ENCODE peak calls at places on chromosome 1, in seven cellular contexts. One of them, this sample, is unnamed.

GRCh38 chr1:47986741-47987140 is 10.4 kb downstream of the TRABD2B start:
- DNase-seq in NB4: no peak
- DNase-seq in GM12891: no peak
- DNase-seq in suprapubic skin: no peak
- DNase-seq in body of pancreas: no peak
- DNase-seq in heart left ventricle: peak
- DNase-seq in IMR-90: no peak
- DNase-seq in this sample: no peak

GRCh38 chr1:178005450-178005849 is 35.6 kb upstream of the SEC16B start:
- DNase-seq in heart left ventricle: no peak
- DNase-seq in IMR-90: no peak
- DNase-seq in NB4: no peak
- DNase-seq in body of pancreas: no peak
- DNase-seq in GM12891: no peak
- DNase-seq in suprapubic skin: no peak
- DNase-seq in this sample: no peak

GRCh38 chr1:71658295-71658694 is 577.5 kb upstream of the ZRANB2 start:
- DNase-seq in heart left ventricle: no peak
- DNase-seq in GM12891: no peak
- DNase-seq in IMR-90: no peak
- DNase-seq in body of pancreas: no peak
- DNase-seq in NB4: no peak
- DNase-seq in suprapubic skin: no peak
- DNase-seq in this sample: no peak

GRCh38 chr1:182599339-182599738 is 4.8 kb downstream of the RGS16 start:
- DNase-seq in IMR-90: no peak
- DNase-seq in heart left ventricle: no peak
- DNase-seq in suprapubic skin: no peak
- DNase-seq in NB4: peak
- DNase-seq in GM12891: no peak
- DNase-seq in body of pancreas: no peak
- DNase-seq in this sample: no peak

GRCh38 chr1:184972281-184973055 is 1.8 kb downstream of the NIBAN1 start:
- DNase-seq in IMR-90: peak
- DNase-seq in heart left ventricle: no peak
- DNase-seq in suprapubic skin: no peak
- DNase-seq in body of pancreas: peak
- DNase-seq in GM12891: no peak
- DNase-seq in NB4: peak
- DNase-seq in this sample: no peak

GRCh38 chr1:93658188-93658587 is 23.4 kb downstream of the BCAR3 start:
- DNase-seq in body of pancreas: no peak
- DNase-seq in suprapubic skin: peak
- DNase-seq in GM12891: no peak
- DNase-seq in IMR-90: peak
- DNase-seq in NB4: no peak
- DNase-seq in heart left ventricle: no peak
- DNase-seq in this sample: no peak

GRCh38 chr1:100989306-100990077 is 36.1 kb downstream of the DPH5 start:
- DNase-seq in suprapubic skin: no peak
- DNase-seq in NB4: no peak
- DNase-seq in heart left ventricle: no peak
- DNase-seq in GM12891: no peak
- DNase-seq in IMR-90: peak
- DNase-seq in body of pancreas: no peak
- DNase-seq in this sample: peak

GRCh38 chr1:170967042-170967910 is 31.9 kb downstream of the MROH9 start:
- DNase-seq in IMR-90: peak
- DNase-seq in NB4: peak
- DNase-seq in heart left ventricle: no peak
- DNase-seq in GM12891: peak
- DNase-seq in suprapubic skin: no peak
- DNase-seq in body of pancreas: peak
- DNase-seq in this sample: no peak

GRCh38 chr1:1788136-1788535 is 9.9 kb upstream of the NADK start:
- DNase-seq in IMR-90: no peak
- DNase-seq in NB4: peak
- DNase-seq in heart left ventricle: peak
- DNase-seq in suprapubic skin: no peak
- DNase-seq in GM12891: no peak
- DNase-seq in body of pancreas: no peak
- DNase-seq in this sample: no peak

GRCh38 chr1:162196387-162196786 is 126.9 kb downstream of the NOS1AP start:
- DNase-seq in suprapubic skin: no peak
- DNase-seq in heart left ventricle: no peak
- DNase-seq in GM12891: no peak
- DNase-seq in NB4: no peak
- DNase-seq in IMR-90: no peak
- DNase-seq in body of pancreas: no peak
- DNase-seq in this sample: no peak

GRCh38 chr1:59110287-59110686 is 186.6 kb upstream of the FGGY start:
- DNase-seq in NB4: peak
- DNase-seq in body of pancreas: no peak
- DNase-seq in GM12891: no peak
- DNase-seq in suprapubic skin: no peak
- DNase-seq in IMR-90: no peak
- DNase-seq in heart left ventricle: no peak
- DNase-seq in this sample: no peak

GRCh38 chr1:189301235-189301634 is 1176.4 kb downstream of the BRINP3 start:
- DNase-seq in heart left ventricle: no peak
- DNase-seq in IMR-90: no peak
- DNase-seq in GM12891: no peak
- DNase-seq in NB4: no peak
- DNase-seq in body of pancreas: no peak
- DNase-seq in suprapubic skin: no peak
- DNase-seq in this sample: no peak

GRCh38 chr1:151540021-151540981 is at the start of gene TUFT1:
- DNase-seq in heart left ventricle: peak
- DNase-seq in suprapubic skin: peak
- DNase-seq in IMR-90: peak
- DNase-seq in body of pancreas: peak
- DNase-seq in NB4: peak
- DNase-seq in GM12891: peak
- DNase-seq in this sample: peak

GRCh38 chr1:151537112-151537511 is 3.0 kb upstream of the TUFT1 start:
- DNase-seq in suprapubic skin: no peak
- DNase-seq in heart left ventricle: no peak
- DNase-seq in GM12891: no peak
- DNase-seq in IMR-90: peak
- DNase-seq in NB4: no peak
- DNase-seq in body of pancreas: no peak
- DNase-seq in this sample: peak

GRCh38 chr1:151540982-151541377 is 871 bp downstream of the TUFT1 start:
- DNase-seq in NB4: no peak
- DNase-seq in body of pancreas: peak
- DNase-seq in suprapubic skin: peak
- DNase-seq in GM12891: no peak
- DNase-seq in heart left ventricle: no peak
- DNase-seq in IMR-90: no peak
- DNase-seq in this sample: no peak

GRCh38 chr1:151536499-151536898 is 3.6 kb upstream of the TUFT1 start:
- DNase-seq in body of pancreas: no peak
- DNase-seq in suprapubic skin: no peak
- DNase-seq in IMR-90: no peak
- DNase-seq in NB4: no peak
- DNase-seq in heart left ventricle: no peak
- DNase-seq in GM12891: no peak
- DNase-seq in this sample: no peak

DNA sequence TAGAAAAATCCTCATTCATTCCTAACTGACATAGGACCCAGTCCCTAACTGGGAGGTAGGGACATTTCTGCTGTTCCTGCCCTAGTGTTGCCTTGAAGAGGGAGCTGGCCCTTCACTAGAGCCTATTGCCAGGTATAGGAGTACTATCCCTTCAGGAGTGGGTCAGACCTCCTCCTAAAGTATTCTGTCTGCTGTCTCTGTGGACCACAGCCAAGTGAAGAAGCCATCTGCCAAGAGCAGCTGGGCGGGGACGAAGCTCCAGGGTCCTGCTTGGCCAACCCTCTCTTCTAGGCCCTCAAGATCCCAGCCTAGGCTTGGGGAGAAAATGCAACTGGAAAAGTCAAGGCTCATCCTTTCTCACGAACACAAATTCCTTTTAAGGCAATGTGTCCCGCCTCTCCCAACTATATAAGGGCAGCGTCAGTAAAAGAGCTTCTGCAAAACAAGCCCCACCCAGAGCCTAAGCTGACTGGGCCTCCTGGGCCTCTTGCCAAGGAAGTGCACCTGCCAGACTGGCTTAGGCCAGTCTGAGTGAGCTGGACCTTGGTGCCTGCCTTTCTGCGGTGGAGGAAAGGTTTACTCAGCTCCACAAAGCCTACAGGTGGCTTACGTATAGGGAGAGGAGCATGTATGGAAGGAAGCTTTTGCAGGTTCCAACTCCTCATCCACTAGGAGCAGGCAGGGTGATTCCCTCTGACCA is 638 bp upstream of the TUFT1 start:
- DNase-seq in heart left ventricle: peak
- DNase-seq in GM12891: peak
- DNase-seq in suprapubic skin: peak
- DNase-seq in IMR-90: peak
- DNase-seq in body of pancreas: peak
- DNase-seq in NB4: peak
- DNase-seq in this sample: peak
- TF ChIP-seq POLR2A in heart left ventricle: no peak
- TF ChIP-seq POLR2A in GM12891: no peak
- TF ChIP-seq POLR2A in suprapubic skin: no peak
- TF ChIP-seq POLR2A in IMR-90: no peak
- TF ChIP-seq POLR2A in body of pancreas: no peak
- TF ChIP-seq POLR2A in NB4: no peak
- TF ChIP-seq POLR2A in this sample: no peak

DNA sequence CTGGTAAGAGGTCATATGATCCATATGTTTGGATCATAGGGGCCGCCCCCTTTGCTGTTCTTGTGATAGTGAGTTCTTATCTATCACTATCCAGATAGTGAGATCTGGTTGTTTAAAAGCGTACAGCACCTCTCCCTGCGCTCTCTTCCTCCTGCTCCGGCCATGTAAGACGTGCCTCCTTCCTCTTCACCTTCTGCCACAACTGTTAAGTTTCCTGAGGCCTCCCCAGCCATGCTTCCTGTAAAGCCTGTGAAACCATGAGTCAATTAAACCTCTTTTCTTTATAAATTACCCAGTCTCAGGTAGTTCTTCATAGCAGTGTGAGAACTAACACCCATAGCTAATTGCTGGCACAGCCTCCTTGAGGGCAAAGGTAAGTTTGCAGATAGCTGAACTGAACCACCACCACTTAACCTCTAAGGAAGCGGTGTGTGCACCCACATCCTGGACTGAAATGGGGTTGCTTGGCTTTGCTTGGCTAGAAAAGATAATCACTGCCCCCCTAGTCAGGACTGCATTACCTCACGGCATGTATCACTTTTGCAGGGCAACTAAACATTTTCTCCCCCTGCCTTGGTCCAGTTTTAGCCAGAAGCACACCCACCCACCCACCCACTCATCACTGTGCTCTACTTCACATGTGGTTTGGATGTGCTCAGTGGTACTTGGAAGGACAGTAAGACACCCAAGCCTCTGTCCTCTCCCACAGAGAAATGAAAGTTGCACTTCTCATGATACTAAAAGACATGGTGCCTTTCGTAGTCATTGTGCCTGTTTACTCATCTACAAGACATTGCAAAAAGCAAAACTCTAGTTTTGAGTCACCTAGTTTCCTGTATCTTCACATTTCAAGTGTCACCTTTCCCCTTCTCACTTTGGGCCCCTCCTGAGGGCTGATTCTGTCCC is 23.1 kb upstream of the PTAFR start:
- DNase-seq in GM12891: peak
- DNase-seq in NB4: no peak
- DNase-seq in IMR-90: no peak
- DNase-seq in body of pancreas: no peak
- DNase-seq in heart left ventricle: no peak
- DNase-seq in suprapubic skin: no peak
- DNase-seq in this sample: no peak
- TF ChIP-seq POLR2A in GM12891: peak
- TF ChIP-seq POLR2A in NB4: no peak
- TF ChIP-seq POLR2A in IMR-90: no peak
- TF ChIP-seq POLR2A in body of pancreas: no peak
- TF ChIP-seq POLR2A in heart left ventricle: no peak
- TF ChIP-seq POLR2A in suprapubic skin: no peak
- TF ChIP-seq POLR2A in this sample: no peak

GRCh38 chr1:200738733-200739498 is at the start of gene CAMSAP2:
- DNase-seq in IMR-90: peak
- DNase-seq in suprapubic skin: peak
- DNase-seq in GM12891: peak
- DNase-seq in body of pancreas: peak
- DNase-seq in heart left ventricle: peak
- DNase-seq in NB4: peak
- DNase-seq in this sample: peak
- TF ChIP-seq POLR2A in IMR-90: peak
- TF ChIP-seq POLR2A in suprapubic skin: peak
- TF ChIP-seq POLR2A in GM12891: peak
- TF ChIP-seq POLR2A in body of pancreas: peak
- TF ChIP-seq POLR2A in heart left ventricle: peak
- TF ChIP-seq POLR2A in NB4: no peak
- TF ChIP-seq POLR2A in this sample: no peak

GRCh38 chr1:98660941-98661543 is 479 bp upstream of the SNX7 start:
- DNase-seq in body of pancreas: no peak
- DNase-seq in heart left ventricle: no peak
- DNase-seq in GM12891: no peak
- DNase-seq in NB4: no peak
- DNase-seq in IMR-90: peak
- DNase-seq in suprapubic skin: no peak
- DNase-seq in this sample: no peak

GRCh38 chr1:98662354-98662665 is 789 bp downstream of the SNX7 start:
- DNase-seq in heart left ventricle: no peak
- DNase-seq in IMR-90: peak
- DNase-seq in GM12891: no peak
- DNase-seq in NB4: no peak
- DNase-seq in body of pancreas: no peak
- DNase-seq in suprapubic skin: no peak
- DNase-seq in this sample: no peak

GRCh38 chr1:98659879-98660278 is 1.6 kb upstream of the SNX7 start:
- DNase-seq in body of pancreas: no peak
- DNase-seq in IMR-90: no peak
- DNase-seq in heart left ventricle: no peak
- DNase-seq in GM12891: no peak
- DNase-seq in NB4: no peak
- DNase-seq in suprapubic skin: no peak
- DNase-seq in this sample: no peak

DNA sequence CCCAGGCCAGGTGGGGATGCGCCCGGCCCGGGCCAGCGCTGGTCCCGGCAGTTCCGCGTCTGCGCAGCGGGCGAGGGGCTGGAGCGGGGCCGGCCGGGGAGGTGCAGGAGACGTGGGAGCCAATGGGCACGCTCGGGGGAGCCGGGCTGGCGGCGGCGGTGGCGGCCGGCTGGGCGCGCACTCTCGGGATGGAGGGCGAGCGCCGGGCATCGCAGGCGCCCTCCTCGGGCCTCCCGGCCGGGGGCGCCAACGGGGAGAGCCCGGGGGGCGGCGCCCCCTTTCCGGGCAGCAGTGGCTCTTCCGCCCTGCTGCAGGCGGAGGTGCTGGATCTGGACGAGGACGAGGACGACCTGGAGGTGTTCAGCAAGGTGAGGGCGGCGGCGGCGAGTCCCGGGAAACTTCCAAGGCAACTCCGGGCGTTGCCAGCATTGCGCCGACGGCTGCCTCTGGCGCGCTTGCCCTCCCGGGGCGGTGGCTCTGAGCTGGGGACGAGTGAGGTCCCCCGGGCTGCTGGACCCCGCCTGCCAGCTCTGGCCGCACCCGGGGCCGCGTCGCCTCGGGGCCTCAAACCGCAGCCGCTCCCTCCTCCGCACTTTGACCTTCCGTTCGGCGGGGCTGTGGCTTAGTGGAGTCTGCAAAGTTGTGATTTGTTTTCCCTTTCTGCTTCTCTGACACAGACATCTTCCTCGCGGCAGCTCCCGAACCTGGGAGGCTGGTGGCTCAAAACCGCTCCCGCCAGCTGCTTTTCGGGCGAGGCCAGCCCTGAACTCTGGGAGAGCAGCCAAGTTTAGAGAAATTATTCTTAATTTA is at the start of gene SNX7:
- DNase-seq in GM12891: peak
- DNase-seq in body of pancreas: peak
- DNase-seq in suprapubic skin: peak
- DNase-seq in IMR-90: peak
- DNase-seq in NB4: peak
- DNase-seq in heart left ventricle: peak
- DNase-seq in this sample: peak
- TF ChIP-seq POLR2A in GM12891: no peak
- TF ChIP-seq POLR2A in body of pancreas: peak
- TF ChIP-seq POLR2A in suprapubic skin: no peak
- TF ChIP-seq POLR2A in IMR-90: peak
- TF ChIP-seq POLR2A in NB4: no peak
- TF ChIP-seq POLR2A in heart left ventricle: peak
- TF ChIP-seq POLR2A in this sample: peak

This sample was measured in H54.